ENCODE peak calls at places on chromosomes 6 and 20, in four cellular contexts. M is GM12878, Q is HepG2, D is H1. Y is an unnamed sample. For H3K4me1, the result is how much of the 10 kb centered on the place peaks cover.

GRCh38 chr20:45406260-45407066 is 1.6 kb upstream of the DBNDD2 start:
- DNase-seq in M (no peak), Q (no peak), D (no peak), Y (no peak)

GRCh38 chr20:57383447-57384347 is 7.5 kb upstream of the RBM38 start:
- DNase-seq in Q (no peak), D (no peak), M (no peak), Y (no peak)

GRCh38 chr6:11607381-11607780 is 69.8 kb downstream of the TMEM170B start:
- DNase-seq in Q (no peak), D (no peak), M (no peak), Y (no peak)

GRCh38 chr20:23145281-23145700 is 59.2 kb upstream of the CD93 start:
- DNase-seq in M (no peak), D (no peak), Q (no peak), Y (no peak)

GRCh38 chr20:6623989-6624388 is 143.5 kb upstream of the BMP2 start:
- DNase-seq in M (peak), D (no peak), Q (peak), Y (no peak)

GRCh38 chr6:149221774-149222070 is 95.8 kb upstream of the TAB2 start:
- DNase-seq in Q (no peak), D (no peak), M (no peak), Y (no peak)

GRCh38 chr6:75620387-75621304 is 19.0 kb downstream of the SENP6 start:
- DNase-seq in D (no peak), Q (no peak), M (no peak), Y (no peak)

GRCh38 chr20:31806564-31807355 is 12.4 kb upstream of the MYLK2 start:
- DNase-seq in M (no peak), D (no peak), Q (no peak), Y (no peak)

GRCh38 chr6:97240222-97240621 is 42.8 kb downstream of the MMS22L start:
- DNase-seq in M (no peak), Q (no peak), D (no peak), Y (no peak)

GRCh38 chr20:35235881-35236280 is 9.4 kb downstream of the MMP24 start:
- DNase-seq in M (no peak), Q (no peak), D (no peak), Y (no peak)

GRCh38 chr20:34390769-34391447 is 27.8 kb downstream of the ITCH start:
- DNase-seq in D (peak), Q (peak), M (no peak), Y (no peak)

GRCh38 chr6:139336488-139336887 is 38.0 kb downstream of the CITED2 start:
- DNase-seq in Q (no peak), D (no peak), M (no peak), Y (no peak)

GRCh38 chr6:7566031-7566556 is 23.9 kb upstream of the SNRNP48 start:
- DNase-seq in Q (no peak), M (no peak), D (no peak), Y (no peak)

GRCh38 chr6:7566617-7567173 is 23.3 kb upstream of the SNRNP48 start:
- DNase-seq in M (no peak), D (no peak), Q (no peak), Y (no peak)

GRCh38 chr6:7569082-7569481 is 20.9 kb upstream of the SNRNP48 start:
- DNase-seq in M (no peak), D (no peak), Q (no peak), Y (no peak)

GRCh38 chr6:7572213-7572943 is 17.6 kb upstream of the SNRNP48 start:
- DNase-seq in M (no peak), Q (no peak), D (no peak), Y (no peak)

GRCh38 chr6:7568021-7568420 is 22.0 kb upstream of the SNRNP48 start:
- DNase-seq in D (no peak), Q (no peak), M (no peak), Y (no peak)
- TF ChIP-seq SUZ12 in D (no peak), Q (no peak), M (no peak), Y (no peak)

DNA sequence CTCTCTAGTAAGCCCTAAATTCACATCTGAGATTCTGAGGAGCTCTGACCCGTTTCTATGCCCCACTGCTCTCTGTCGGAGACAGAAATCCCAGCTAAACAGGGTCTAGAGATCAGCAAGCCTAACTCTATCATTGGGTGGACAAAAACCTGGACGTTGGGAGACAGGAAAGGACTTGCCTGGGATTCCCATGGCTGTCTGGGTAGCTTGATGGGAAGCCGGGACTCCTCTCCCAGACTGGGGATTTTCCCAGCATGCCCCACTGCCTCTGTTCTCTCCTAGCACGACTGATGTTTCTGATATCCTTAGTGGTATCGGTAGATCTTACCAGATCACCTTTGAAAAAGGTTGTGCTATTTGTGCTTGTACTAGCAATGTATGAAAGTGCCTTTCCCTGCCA is 22.9 kb downstream of the DUSP22 start:
- DNase-seq in Q (no peak), D (no peak), M (no peak), Y (no peak)
- H3K4me1 ChIP-seq in Q (under half), D (under half), M (half or more), Y (under half)

DNA sequence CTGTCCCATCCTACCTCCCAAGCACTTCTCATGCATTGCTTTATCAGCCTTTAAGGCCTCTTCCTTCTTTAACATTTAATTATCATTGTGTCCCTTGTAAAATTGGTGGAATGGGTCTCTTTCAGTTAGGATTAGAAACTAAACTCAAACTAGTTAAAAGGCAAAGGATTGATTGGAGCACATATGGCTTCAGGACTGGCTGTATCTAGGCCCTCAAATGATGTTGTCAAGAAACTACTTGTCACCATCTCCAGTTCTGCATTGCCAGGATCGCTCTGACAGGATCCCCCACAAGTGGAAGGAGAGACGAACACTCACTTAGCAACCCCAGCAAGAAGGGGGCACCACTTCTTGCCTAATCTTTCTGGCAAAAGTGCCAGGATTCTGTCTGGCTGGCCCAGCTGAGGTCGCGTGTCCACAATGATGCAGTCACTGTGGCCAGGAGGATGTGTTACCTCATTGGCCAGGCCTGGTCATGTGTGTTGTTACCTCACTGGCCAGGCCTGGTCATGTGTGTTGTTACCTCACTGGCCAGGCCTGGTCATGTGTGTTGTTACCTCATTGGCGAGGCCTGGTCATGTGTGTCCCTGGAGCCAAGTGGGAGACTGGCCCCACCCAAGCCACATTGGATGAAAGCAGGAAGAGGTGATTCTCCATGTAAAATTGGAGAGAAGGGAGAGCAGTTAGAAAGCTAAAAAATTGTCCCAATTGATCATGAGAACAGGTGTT is 5.0 kb downstream of the BANF2 start:
- DNase-seq in Q (no peak), D (no peak), M (no peak), Y (no peak)
- TF ChIP-seq YY1 in Q (no peak), D (no peak), M (no peak), Y (no peak)

DNA sequence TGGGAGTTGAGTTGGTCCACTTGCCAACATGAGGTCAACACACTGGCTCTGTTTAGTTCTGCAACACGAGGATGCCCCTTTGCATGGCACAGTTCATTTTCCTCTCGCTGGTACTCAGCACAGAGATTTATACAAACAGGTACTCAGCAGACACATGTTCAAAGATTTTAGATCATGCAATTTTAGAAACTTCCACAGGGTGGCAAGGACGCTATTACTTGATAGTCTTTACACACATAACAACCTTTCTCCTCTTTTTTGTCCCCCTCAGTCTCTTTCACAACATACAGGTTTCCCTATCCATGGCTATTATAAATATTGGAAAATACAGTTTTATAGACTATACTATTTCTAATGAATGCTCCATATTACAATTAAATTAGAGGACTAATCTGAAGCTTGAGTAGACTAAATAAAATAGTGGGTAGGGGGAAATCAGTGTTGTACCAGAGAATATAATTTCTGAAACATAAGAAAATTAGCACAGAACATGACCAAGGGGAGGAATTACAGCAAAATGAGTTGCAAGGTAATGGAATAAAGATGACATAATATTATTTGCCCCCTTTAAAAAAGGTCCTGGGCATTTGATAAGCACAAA is 331.8 kb upstream of the BTBD3 start:
- DNase-seq in M (no peak), D (no peak), Q (peak), Y (no peak)
- TF ChIP-seq SUZ12 in M (no peak), D (no peak), Q (no peak), Y (no peak)

GRCh38 chr6:34150766-34151165 is 4.9 kb upstream of the GRM4 start:
- DNase-seq in M (no peak), Q (no peak), D (no peak), Y (no peak)
- H3K4me1 ChIP-seq in M (under half), Q (under half), D (under half), Y (under half)

DNA sequence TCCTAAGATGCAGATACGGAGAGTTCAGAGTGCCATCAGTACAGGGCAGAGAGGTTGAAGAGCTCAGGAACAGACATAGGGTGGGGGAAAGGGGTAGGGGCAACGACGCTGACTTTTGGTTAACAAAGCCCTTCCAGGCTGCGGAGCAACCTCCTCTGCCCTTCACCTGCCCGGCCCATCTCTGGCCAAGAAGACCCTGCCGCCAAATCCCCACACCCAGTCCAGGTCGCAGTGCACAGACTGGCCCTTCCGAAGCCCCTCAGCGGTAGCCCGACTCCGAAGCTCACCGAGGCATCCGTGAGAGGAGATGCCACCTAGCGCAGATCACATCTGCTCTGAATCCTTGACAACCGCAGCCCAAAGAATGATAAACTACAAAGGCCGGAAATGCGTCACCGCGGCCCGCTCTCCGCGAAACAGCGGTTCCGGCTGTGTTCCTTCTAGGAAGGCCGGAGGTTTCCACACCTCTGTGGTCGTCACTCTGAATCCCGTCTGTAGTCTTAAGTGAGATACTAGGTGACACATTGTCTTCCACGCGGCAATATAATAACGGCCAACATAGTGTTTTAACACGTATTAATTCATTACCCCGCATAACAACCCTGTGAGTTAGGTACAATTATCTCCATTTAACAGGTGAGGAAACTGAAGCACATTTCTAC is at the start of gene ZSCAN23:
- DNase-seq in M (peak), Q (peak), D (peak), Y (peak)
- TF ChIP-seq YY1 in M (no peak), Q (no peak), D (no peak), Y (no peak)

GRCh38 chr6:3444276-3445088 is 12.4 kb downstream of the SLC22A23 start:
- DNase-seq in M (no peak), D (peak), Q (peak), Y (no peak)

GRCh38 chr6:3439961-3440360 is 16.9 kb downstream of the SLC22A23 start:
- DNase-seq in M (no peak), D (no peak), Q (no peak), Y (no peak)

GRCh38 chr6:3440911-3441310 is 15.9 kb downstream of the SLC22A23 start:
- DNase-seq in M (no peak), D (no peak), Q (no peak), Y (no peak)

GRCh38 chr6:3443221-3443515 is 13.7 kb downstream of the SLC22A23 start:
- DNase-seq in Q (no peak), D (no peak), M (no peak), Y (no peak)

DNA sequence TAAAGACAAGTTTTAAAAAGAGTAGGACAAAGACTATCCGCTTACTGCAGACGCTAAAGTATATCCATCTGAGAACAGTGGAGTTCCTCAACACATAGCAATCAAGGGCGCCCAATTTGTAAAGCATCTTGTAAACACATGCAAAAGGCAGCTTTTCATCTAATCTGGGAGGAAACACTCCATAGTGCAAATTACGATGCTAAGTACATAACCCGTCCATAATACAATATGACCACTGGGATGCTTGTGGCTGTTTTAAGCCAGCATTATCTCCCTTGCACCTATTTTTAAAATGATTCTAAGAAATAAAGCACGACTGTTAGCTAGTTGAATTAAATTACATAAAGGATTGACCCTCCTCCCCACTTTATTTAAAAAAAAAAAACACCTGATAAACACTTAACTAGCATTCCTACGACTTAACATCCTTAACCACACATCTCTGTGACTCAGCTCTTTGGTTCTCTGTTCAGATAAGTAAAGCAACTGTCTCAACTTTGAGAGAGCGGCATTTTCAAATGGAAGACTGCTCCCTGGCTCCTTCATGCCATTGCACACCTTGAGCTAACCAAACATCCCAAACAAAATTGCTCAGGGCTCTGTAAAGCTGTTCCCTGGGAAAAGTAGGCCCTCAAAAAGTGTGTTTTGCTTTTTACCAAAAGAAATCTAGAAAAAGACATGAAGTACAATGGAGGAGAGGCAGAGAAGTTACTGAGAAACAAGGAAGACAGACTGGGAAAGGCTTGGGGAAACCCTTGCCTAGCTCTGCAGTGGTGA is 14.2 kb downstream of the SLC22A23 start:
- DNase-seq in M (no peak), Q (no peak), D (no peak), Y (no peak)
- TF ChIP-seq SUZ12 in M (no peak), Q (no peak), D (no peak), Y (no peak)

Y was measured in NT2/D1.